ENCODE peak calls at places on chromosomes 4 and X, in seven cellular contexts. One of them, this sample, is unnamed.

GRCh38 chr4:142944565-142944964 is 98.5 kb upstream of the INPP4B start:
- DNase-seq in NCI-H2029 treated with DMSO at 0.1 percent for 48 hours: no peak
- DNase-seq in stimulated activated naive CD4-positive, alpha-beta T cell: no peak
- DNase-seq in GDM1: no peak
- DNase-seq in retinal pigment epithelial cell: no peak
- DNase-seq in Peyer's patch: no peak
- DNase-seq in spleen: no peak
- DNase-seq in this sample: no peak

GRCh38 chr4:155008389-155008788 is 200.0 kb upstream of the NPY2R start:
- DNase-seq in NCI-H2029 treated with DMSO at 0.1 percent for 48 hours: no peak
- DNase-seq in stimulated activated naive CD4-positive, alpha-beta T cell: no peak
- DNase-seq in GDM1: no peak
- DNase-seq in retinal pigment epithelial cell: peak; percentile 58
- DNase-seq in Peyer's patch: no peak
- DNase-seq in spleen: no peak
- DNase-seq in this sample: no peak

GRCh38 chrX:45778621-45779020 is 577.9 kb upstream of the DIPK2B start:
- DNase-seq in NCI-H2029 treated with DMSO at 0.1 percent for 48 hours: no peak
- DNase-seq in stimulated activated naive CD4-positive, alpha-beta T cell: no peak
- DNase-seq in GDM1: no peak
- DNase-seq in retinal pigment epithelial cell: no peak
- DNase-seq in Peyer's patch: no peak
- DNase-seq in spleen: no peak
- DNase-seq in this sample: no peak

GRCh38 chr4:55468724-55469123 is 73.0 kb downstream of the TMEM165 start:
- DNase-seq in NCI-H2029 treated with DMSO at 0.1 percent for 48 hours: no peak
- DNase-seq in stimulated activated naive CD4-positive, alpha-beta T cell: no peak
- DNase-seq in GDM1: no peak
- DNase-seq in retinal pigment epithelial cell: peak; percentile 3
- DNase-seq in Peyer's patch: no peak
- DNase-seq in spleen: no peak
- DNase-seq in this sample: no peak

GRCh38 chrX:154720067-154720466 is 30.8 kb downstream of the GAB3 start:
- DNase-seq in NCI-H2029 treated with DMSO at 0.1 percent for 48 hours: no peak
- DNase-seq in stimulated activated naive CD4-positive, alpha-beta T cell: no peak
- DNase-seq in GDM1: no peak
- DNase-seq in retinal pigment epithelial cell: no peak
- DNase-seq in Peyer's patch: no peak
- DNase-seq in spleen: no peak
- DNase-seq in this sample: no peak

GRCh38 chr4:3527101-3527913 is 4.9 kb downstream of the LRPAP1 start:
- DNase-seq in NCI-H2029 treated with DMSO at 0.1 percent for 48 hours: no peak
- DNase-seq in stimulated activated naive CD4-positive, alpha-beta T cell: no peak
- DNase-seq in GDM1: no peak
- DNase-seq in retinal pigment epithelial cell: no peak
- DNase-seq in Peyer's patch: no peak
- DNase-seq in spleen: peak; percentile 62
- DNase-seq in this sample: no peak

GRCh38 chr4:28948501-28948900 is 1771.7 kb upstream of the PCDH7 start:
- DNase-seq in NCI-H2029 treated with DMSO at 0.1 percent for 48 hours: no peak
- DNase-seq in stimulated activated naive CD4-positive, alpha-beta T cell: no peak
- DNase-seq in GDM1: no peak
- DNase-seq in retinal pigment epithelial cell: no peak
- DNase-seq in Peyer's patch: no peak
- DNase-seq in spleen: no peak
- DNase-seq in this sample: no peak

GRCh38 chr4:88382621-88383020 is 4.0 kb downstream of the HERC6 start:
- DNase-seq in NCI-H2029 treated with DMSO at 0.1 percent for 48 hours: no peak
- DNase-seq in stimulated activated naive CD4-positive, alpha-beta T cell: peak; percentile 57
- DNase-seq in GDM1: no peak
- DNase-seq in retinal pigment epithelial cell: no peak
- DNase-seq in Peyer's patch: no peak
- DNase-seq in spleen: no peak
- DNase-seq in this sample: no peak

GRCh38 chrX:40531056-40531826 is 49.5 kb upstream of the ATP6AP2 start:
- DNase-seq in NCI-H2029 treated with DMSO at 0.1 percent for 48 hours: no peak
- DNase-seq in stimulated activated naive CD4-positive, alpha-beta T cell: no peak
- DNase-seq in GDM1: no peak
- DNase-seq in retinal pigment epithelial cell: no peak
- DNase-seq in Peyer's patch: no peak
- DNase-seq in spleen: peak; percentile 37
- DNase-seq in this sample: no peak

GRCh38 chrX:51608071-51608470 is 10.6 kb downstream of the CENPVL3 start:
- DNase-seq in NCI-H2029 treated with DMSO at 0.1 percent for 48 hours: no peak
- DNase-seq in stimulated activated naive CD4-positive, alpha-beta T cell: no peak
- DNase-seq in GDM1: no peak
- DNase-seq in retinal pigment epithelial cell: no peak
- DNase-seq in Peyer's patch: no peak
- DNase-seq in spleen: no peak
- DNase-seq in this sample: no peak

GRCh38 chr4:144579411-144580020 is 66.4 kb upstream of the HHIP start:
- DNase-seq in NCI-H2029 treated with DMSO at 0.1 percent for 48 hours: no peak
- DNase-seq in stimulated activated naive CD4-positive, alpha-beta T cell: no peak
- DNase-seq in GDM1: no peak
- DNase-seq in retinal pigment epithelial cell: no peak
- DNase-seq in Peyer's patch: no peak
- DNase-seq in spleen: no peak
- DNase-seq in this sample: no peak

GRCh38 chr4:76198411-76199237 is 15.0 kb downstream of the SCARB2 start:
- DNase-seq in NCI-H2029 treated with DMSO at 0.1 percent for 48 hours: peak; percentile 96
- DNase-seq in stimulated activated naive CD4-positive, alpha-beta T cell: peak; percentile 9
- DNase-seq in GDM1: peak; percentile 69
- DNase-seq in retinal pigment epithelial cell: peak; percentile 71
- DNase-seq in Peyer's patch: peak; percentile 58
- DNase-seq in spleen: no peak
- DNase-seq in this sample: no peak

GRCh38 chr4:147160908-147161513 is 215.3 kb upstream of the TTC29 start:
- DNase-seq in NCI-H2029 treated with DMSO at 0.1 percent for 48 hours: no peak
- DNase-seq in stimulated activated naive CD4-positive, alpha-beta T cell: peak; percentile 2
- DNase-seq in GDM1: no peak
- DNase-seq in retinal pigment epithelial cell: no peak
- DNase-seq in Peyer's patch: no peak
- DNase-seq in spleen: no peak
- DNase-seq in this sample: no peak

GRCh38 chr4:183610033-183610432 is 49.0 kb downstream of the RWDD4 start:
- DNase-seq in NCI-H2029 treated with DMSO at 0.1 percent for 48 hours: no peak
- DNase-seq in stimulated activated naive CD4-positive, alpha-beta T cell: no peak
- DNase-seq in GDM1: no peak
- DNase-seq in retinal pigment epithelial cell: no peak
- DNase-seq in Peyer's patch: no peak
- DNase-seq in spleen: no peak
- DNase-seq in this sample: no peak

GRCh38 chr4:76896731-76897521 is 1.0 kb downstream of the SOWAHB start:
- DNase-seq in NCI-H2029 treated with DMSO at 0.1 percent for 48 hours: no peak
- DNase-seq in stimulated activated naive CD4-positive, alpha-beta T cell: peak; percentile 48
- DNase-seq in GDM1: no peak
- DNase-seq in retinal pigment epithelial cell: no peak
- DNase-seq in Peyer's patch: no peak
- DNase-seq in spleen: no peak
- DNase-seq in this sample: no peak

GRCh38 chr4:1872918-1873269 is 1.7 kb downstream of the NSD2 start:
- DNase-seq in NCI-H2029 treated with DMSO at 0.1 percent for 48 hours: no peak
- DNase-seq in stimulated activated naive CD4-positive, alpha-beta T cell: peak; percentile 35
- DNase-seq in GDM1: no peak
- DNase-seq in retinal pigment epithelial cell: no peak
- DNase-seq in Peyer's patch: no peak
- DNase-seq in spleen: no peak
- DNase-seq in this sample: no peak

GRCh38 chrX:28847423-28847822 is 260.2 kb downstream of the IL1RAPL1 start:
- DNase-seq in NCI-H2029 treated with DMSO at 0.1 percent for 48 hours: no peak
- DNase-seq in stimulated activated naive CD4-positive, alpha-beta T cell: no peak
- DNase-seq in GDM1: no peak
- DNase-seq in retinal pigment epithelial cell: peak; percentile 79
- DNase-seq in Peyer's patch: no peak
- DNase-seq in spleen: no peak
- DNase-seq in this sample: no peak

GRCh38 chr4:93897559-93897958 is 69.0 kb downstream of the ATOH1 start:
- DNase-seq in NCI-H2029 treated with DMSO at 0.1 percent for 48 hours: no peak
- DNase-seq in stimulated activated naive CD4-positive, alpha-beta T cell: no peak
- DNase-seq in GDM1: no peak
- DNase-seq in retinal pigment epithelial cell: no peak
- DNase-seq in Peyer's patch: no peak
- DNase-seq in spleen: no peak
- DNase-seq in this sample: no peak

GRCh38 chr4:163600731-163601130 is 106.2 kb downstream of the TMA16 start:
- DNase-seq in NCI-H2029 treated with DMSO at 0.1 percent for 48 hours: no peak
- DNase-seq in stimulated activated naive CD4-positive, alpha-beta T cell: no peak
- DNase-seq in GDM1: peak; percentile 4
- DNase-seq in retinal pigment epithelial cell: no peak
- DNase-seq in Peyer's patch: no peak
- DNase-seq in spleen: no peak
- DNase-seq in this sample: no peak